ENCODE peak calls at places on chromosomes 1 and 21, in seven cellular contexts. U is epithelial cell of esophagus, X is osteoblast, H is AG09309, Y is lower lobe of right lung, V is sigmoid colon, E is left ventricle myocardium inferior. T is an unnamed sample.

GRCh38 chr21:41610042-41610839 is 102.3 kb upstream of the TMPRSS2 start:
- DNase-seq in U (peak), X (peak), H (no peak), Y (peak), V (peak), E (peak), T (peak)

GRCh38 chr1:47898156-47898825 is 98.9 kb downstream of the TRABD2B start:
- DNase-seq in U (no peak), X (no peak), H (no peak), Y (no peak), V (no peak), E (no peak), T (no peak)

GRCh38 chr21:16211339-16212303 is 481.8 kb downstream of the USP25 start:
- DNase-seq in U (peak), X (peak), H (no peak), Y (no peak), V (no peak), E (no peak), T (peak)

GRCh38 chr1:147225193-147225730 is at the start of gene FMO5:
- DNase-seq in U (peak), X (peak), H (no peak), Y (peak), V (peak), E (peak), T (peak)

GRCh38 chr1:42006836-42007235 is 88.1 kb upstream of the HIVEP3 start:
- DNase-seq in U (peak), X (peak), H (peak), Y (no peak), V (no peak), E (no peak), T (peak)

GRCh38 chr1:198726455-198726854 is 87.6 kb downstream of the PTPRC start:
- DNase-seq in U (peak), X (peak), H (no peak), Y (no peak), V (no peak), E (no peak), T (peak)

GRCh38 chr1:3905953-3906671 is 6.0 kb upstream of the C1orf174 start:
- DNase-seq in U (peak), X (peak), H (no peak), Y (peak), V (peak), E (no peak), T (no peak)

GRCh38 chr1:100322436-100323211 is 29.7 kb upstream of the CDC14A start:
- DNase-seq in U (peak), X (peak), H (peak), Y (no peak), V (no peak), E (no peak), T (peak)

GRCh38 chr1:171480035-171480434 is 5.3 kb upstream of the PRRC2C start:
- DNase-seq in U (no peak), X (no peak), H (no peak), Y (no peak), V (no peak), E (no peak), T (no peak)

GRCh38 chr1:212167098-212167497 is 118.1 kb upstream of the PPP2R5A start:
- DNase-seq in U (no peak), X (peak), H (peak), Y (no peak), V (peak), E (peak), T (peak)

GRCh38 chr1:234396871-234397270 is 23.6 kb downstream of the COA6 start:
- DNase-seq in U (no peak), X (no peak), H (no peak), Y (no peak), V (no peak), E (no peak), T (no peak)

GRCh38 chr1:63973005-63973419 is 199.2 kb downstream of the ROR1 start:
- DNase-seq in U (no peak), X (no peak), H (no peak), Y (no peak), V (no peak), E (no peak), T (no peak)

GRCh38 chr1:58397187-58397820 is 149.2 kb downstream of the OMA1 start:
- DNase-seq in U (peak), X (peak), H (no peak), Y (no peak), V (no peak), E (no peak), T (no peak)

DNA sequence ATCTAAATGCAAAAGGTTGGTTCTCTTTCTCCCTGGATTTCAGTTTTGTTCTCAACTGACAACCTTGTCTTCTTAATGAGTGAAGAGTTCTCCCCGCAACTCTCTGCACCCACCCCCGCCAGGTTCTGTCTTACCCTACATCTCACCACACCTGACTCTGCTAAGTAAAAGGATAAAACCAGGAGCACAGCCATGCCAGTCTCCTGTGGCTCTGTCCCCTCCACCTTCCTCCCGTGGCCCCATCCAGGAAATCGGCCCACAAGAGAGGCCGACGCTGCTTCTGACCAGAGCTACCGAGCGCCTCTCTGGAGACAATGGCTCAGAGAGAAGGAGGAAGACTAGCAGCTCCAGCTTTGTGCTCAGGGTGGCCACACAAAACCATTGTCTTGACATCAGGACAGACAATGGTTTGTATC is 72.3 kb downstream of the PLEKHA6 start:
- DNase-seq in U (no peak), X (no peak), H (no peak), Y (no peak), V (no peak), E (no peak), T (peak)
- H3K4me3 ChIP-seq in U (peak), X (no peak), H (no peak), Y (no peak), V (no peak), E (peak), T (no peak)

GRCh38 chr1:232630047-232630893 is at the start of gene SIPA1L2:
- DNase-seq in U (peak), X (peak), H (peak), Y (peak), V (peak), E (peak), T (peak)
- TF ChIP-seq CTCF in U (peak), X (peak), H (peak), Y (peak), V (no peak), E (peak), T (peak)

GRCh38 chr1:118995312-118996016 is 7.3 kb upstream of the TBX15 start:
- DNase-seq in U (no peak), X (no peak), H (no peak), Y (no peak), V (no peak), E (no peak), T (no peak)
- H3K4me3 ChIP-seq in U (no peak), X (no peak), H (no peak), Y (no peak), V (no peak), E (no peak), T (no peak)

GRCh38 chr1:209652873-209653401 is 712 bp upstream of the LAMB3 start:
- DNase-seq in U (peak), X (peak), H (no peak), Y (peak), V (peak), E (peak), T (peak)
- TF ChIP-seq CTCF in U (no peak), X (no peak), H (no peak), Y (no peak), V (no peak), E (no peak), T (no peak)

GRCh38 chr1:30749691-30750583 is 7.6 kb downstream of the LAPTM5 start:
- DNase-seq in U (no peak), X (peak), H (no peak), Y (no peak), V (no peak), E (no peak), T (no peak)

GRCh38 chr1:30746212-30747027 is 11.2 kb downstream of the LAPTM5 start:
- DNase-seq in U (no peak), X (peak), H (no peak), Y (no peak), V (no peak), E (no peak), T (no peak)

GRCh38 chr1:30748699-30749401 is 8.7 kb downstream of the LAPTM5 start:
- DNase-seq in U (peak), X (peak), H (no peak), Y (peak), V (no peak), E (no peak), T (no peak)

GRCh38 chr1:30747028-30748008 is 10.3 kb downstream of the LAPTM5 start:
- DNase-seq in U (no peak), X (peak), H (no peak), Y (peak), V (no peak), E (no peak), T (no peak)

DNA sequence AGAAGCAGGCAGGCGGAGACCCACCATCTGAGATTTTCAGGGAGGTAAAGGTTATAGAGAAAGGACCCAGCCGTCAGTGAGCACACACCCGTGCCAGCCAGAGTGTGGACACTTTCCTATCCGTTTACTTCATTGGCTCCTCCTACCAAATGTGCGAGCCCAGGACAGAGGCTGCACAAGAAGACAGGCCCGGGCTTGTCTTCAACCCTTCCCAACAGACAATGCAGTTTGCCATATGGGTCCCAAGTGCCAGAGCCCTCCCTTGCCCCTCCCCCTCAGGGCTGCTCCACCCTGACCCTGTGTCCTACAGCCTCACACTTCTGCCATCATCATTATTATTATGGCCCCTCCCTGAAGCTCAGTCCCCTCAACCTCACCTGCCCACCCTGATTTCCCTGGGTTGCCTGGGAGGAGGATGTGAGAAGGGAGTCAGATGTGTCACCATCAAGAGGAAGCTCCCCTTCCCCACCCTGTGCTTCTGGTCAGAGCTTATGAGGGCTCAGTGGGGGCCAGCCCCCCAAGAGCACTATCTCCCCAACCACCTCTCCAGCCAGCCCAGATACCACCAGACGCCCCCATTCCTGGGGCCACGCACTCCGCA is 9.4 kb downstream of the LAPTM5 start:
- DNase-seq in U (peak), X (peak), H (no peak), Y (peak), V (no peak), E (no peak), T (no peak)
- H3K4me3 ChIP-seq in U (no peak), X (no peak), H (no peak), Y (no peak), V (no peak), E (no peak), T (no peak)

GRCh38 chr21:25885405-25885804 is 150.6 kb downstream of the GABPA start:
- DNase-seq in U (no peak), X (no peak), H (no peak), Y (no peak), V (no peak), E (no peak), T (peak)

GRCh38 chr21:25885880-25886279 is 151.1 kb downstream of the GABPA start:
- DNase-seq in U (no peak), X (no peak), H (no peak), Y (no peak), V (no peak), E (no peak), T (peak)

GRCh38 chr21:25888711-25889110 is 153.9 kb downstream of the GABPA start:
- DNase-seq in U (no peak), X (no peak), H (no peak), Y (no peak), V (no peak), E (no peak), T (no peak)

GRCh38 chr21:25887646-25888321 is 153.0 kb downstream of the GABPA start:
- DNase-seq in U (no peak), X (no peak), H (no peak), Y (no peak), V (no peak), E (no peak), T (no peak)

GRCh38 chr21:25887166-25887565 is 152.4 kb downstream of the GABPA start:
- DNase-seq in U (no peak), X (no peak), H (no peak), Y (no peak), V (no peak), E (no peak), T (peak)
- TF ChIP-seq CTCF in U (no peak), X (peak), H (peak), Y (no peak), V (no peak), E (no peak), T (peak)

GRCh38 chr21:43318841-43319781 is 107.8 kb downstream of the SIK1 start:
- DNase-seq in U (peak), X (peak), H (no peak), Y (no peak), V (no peak), E (no peak), T (peak)
- H3K4me3 ChIP-seq in U (no peak), X (peak), H (no peak), Y (no peak), V (no peak), E (no peak), T (no peak)

GRCh38 chr1:230978491-230979388 is at the start of the genes ARV1 and TTC13:
- DNase-seq in U (peak), X (peak), H (peak), Y (peak), V (peak), E (peak), T (peak)
- TF ChIP-seq CTCF in U (peak), X (no peak), H (peak), Y (peak), V (no peak), E (peak), T (no peak)